ENCODE peak calls at places on chromosomes 2 and 18, in nine cellular contexts. S is stomach, M is HCT116, E is right lobe of liver, X is sigmoid colon, Q is prostate gland, G is erythroblast, Y is H1, R is IMR-90. I is an unnamed sample.

GRCh38 chr2:238938460-238939055 is 90.7 kb downstream of the TWIST2 start:
- DNase-seq in S (peak), M (no peak), E (no peak), X (peak), Q (no peak), G (no peak), Y (peak), R (peak), I (no peak)

GRCh38 chr2:207823865-207824264 is 54.2 kb upstream of the FZD5 start:
- DNase-seq in S (no peak), M (no peak), E (no peak), X (no peak), Q (no peak), G (no peak), Y (no peak), R (no peak), I (no peak)

GRCh38 chr2:230614913-230615332 is 97.7 kb upstream of the CAB39 start:
- DNase-seq in S (peak), M (no peak), E (no peak), X (no peak), Q (no peak), G (no peak), Y (peak), R (no peak), I (no peak)

GRCh38 chr2:109523536-109524361 is 90.0 kb downstream of the SEPTIN10 start:
- DNase-seq in S (no peak), M (no peak), E (peak), X (peak), Q (no peak), G (no peak), Y (no peak), R (no peak), I (no peak)

GRCh38 chr2:108921096-108922030 is 67.7 kb downstream of the EDAR start:
- DNase-seq in S (peak), M (no peak), E (no peak), X (peak), Q (no peak), G (no peak), Y (no peak), R (no peak), I (no peak)

GRCh38 chr2:58930541-58930940 is 689.4 kb upstream of the FANCL start:
- DNase-seq in S (no peak), M (no peak), E (no peak), X (no peak), Q (no peak), G (no peak), Y (no peak), R (peak), I (no peak)

GRCh38 chr2:181396575-181397062 is 60.6 kb upstream of the ITGA4 start:
- DNase-seq in S (no peak), M (no peak), E (no peak), X (no peak), Q (no peak), G (no peak), Y (no peak), R (no peak), I (no peak)

GRCh38 chr2:175552902-175553301 is 371.4 kb upstream of the ATP5MC3 start:
- DNase-seq in S (no peak), M (no peak), E (no peak), X (no peak), Q (no peak), G (no peak), Y (no peak), R (no peak), I (no peak)

GRCh38 chr18:50422286-50422898 is 47.5 kb downstream of the SKA1 start:
- DNase-seq in S (no peak), M (no peak), E (no peak), X (no peak), Q (no peak), G (no peak), Y (no peak), R (no peak), I (no peak)

GRCh38 chr2:66428986-66429612 is 5.8 kb upstream of the MEIS1 start:
- DNase-seq in S (no peak), M (peak), E (no peak), X (no peak), Q (peak), G (peak), Y (no peak), R (peak), I (peak)

GRCh38 chr2:166234112-166234846 is 106.5 kb upstream of the SCN1A start:
- DNase-seq in S (no peak), M (no peak), E (no peak), X (no peak), Q (no peak), G (no peak), Y (no peak), R (peak), I (no peak)

GRCh38 chr2:108942231-108943066 is 46.6 kb downstream of the EDAR start:
- DNase-seq in S (no peak), M (no peak), E (no peak), X (no peak), Q (no peak), G (no peak), Y (no peak), R (no peak), I (no peak)

GRCh38 chr2:178761759-178762371 is 45.4 kb downstream of the TTN start:
- DNase-seq in S (no peak), M (peak), E (no peak), X (no peak), Q (no peak), G (peak), Y (no peak), R (peak), I (no peak)

GRCh38 chr2:12738112-12738485 is 21.4 kb downstream of the TRIB2 start:
- DNase-seq in S (no peak), M (no peak), E (no peak), X (no peak), Q (no peak), G (no peak), Y (no peak), R (peak), I (peak)

GRCh38 chr18:59917422-59917821 is 17.6 kb downstream of the PMAIP1 start:
- DNase-seq in S (no peak), M (no peak), E (peak), X (no peak), Q (no peak), G (peak), Y (peak), R (peak), I (no peak)

GRCh38 chr2:72718906-72719305 is 106.9 kb downstream of the EXOC6B start:
- DNase-seq in S (no peak), M (no peak), E (no peak), X (no peak), Q (no peak), G (no peak), Y (no peak), R (no peak), I (no peak)

GRCh38 chr2:112173646-112174319 is 35.6 kb downstream of the FBLN7 start:
- DNase-seq in S (no peak), M (no peak), E (no peak), X (no peak), Q (no peak), G (no peak), Y (no peak), R (no peak), I (no peak)

GRCh38 chr2:240132651-240132980 is 3.5 kb downstream of the COPS9 start:
- DNase-seq in S (no peak), M (no peak), E (no peak), X (no peak), Q (no peak), G (no peak), Y (no peak), R (no peak), I (no peak)

GRCh38 chr2:68749345-68749744 is 14.7 kb downstream of the ARHGAP25 start:
- DNase-seq in S (no peak), M (no peak), E (no peak), X (no peak), Q (no peak), G (no peak), Y (peak), R (no peak), I (no peak)

GRCh38 chr2:82636411-82637020 is 1822.6 kb downstream of the SUCLG1 start:
- DNase-seq in S (no peak), M (no peak), E (no peak), X (no peak), Q (no peak), G (peak), Y (no peak), R (no peak), I (peak)

GRCh38 chr2:232026941-232027340 is 65.4 kb downstream of the DIS3L2 start:
- DNase-seq in S (no peak), M (no peak), E (no peak), X (no peak), Q (no peak), G (no peak), Y (no peak), R (no peak), I (no peak)

GRCh38 chr2:209960676-209961630 is 41.5 kb upstream of the RPE start:
- DNase-seq in S (peak), M (peak), E (no peak), X (no peak), Q (peak), G (peak), Y (peak), R (peak), I (peak)

GRCh38 chr2:8737571-8738175 is 55.8 kb downstream of the ID2 start:
- DNase-seq in S (no peak), M (no peak), E (no peak), X (no peak), Q (no peak), G (peak), Y (no peak), R (peak), I (no peak)

GRCh38 chr2:11980809-11981208 is 234.4 kb downstream of the LPIN1 start:
- DNase-seq in S (no peak), M (no peak), E (no peak), X (no peak), Q (no peak), G (no peak), Y (no peak), R (no peak), I (no peak)

GRCh38 chr2:47181176-47181575 is 26.1 kb upstream of the STPG4 start:
- DNase-seq in S (no peak), M (no peak), E (no peak), X (no peak), Q (no peak), G (no peak), Y (no peak), R (no peak), I (no peak)

DNA sequence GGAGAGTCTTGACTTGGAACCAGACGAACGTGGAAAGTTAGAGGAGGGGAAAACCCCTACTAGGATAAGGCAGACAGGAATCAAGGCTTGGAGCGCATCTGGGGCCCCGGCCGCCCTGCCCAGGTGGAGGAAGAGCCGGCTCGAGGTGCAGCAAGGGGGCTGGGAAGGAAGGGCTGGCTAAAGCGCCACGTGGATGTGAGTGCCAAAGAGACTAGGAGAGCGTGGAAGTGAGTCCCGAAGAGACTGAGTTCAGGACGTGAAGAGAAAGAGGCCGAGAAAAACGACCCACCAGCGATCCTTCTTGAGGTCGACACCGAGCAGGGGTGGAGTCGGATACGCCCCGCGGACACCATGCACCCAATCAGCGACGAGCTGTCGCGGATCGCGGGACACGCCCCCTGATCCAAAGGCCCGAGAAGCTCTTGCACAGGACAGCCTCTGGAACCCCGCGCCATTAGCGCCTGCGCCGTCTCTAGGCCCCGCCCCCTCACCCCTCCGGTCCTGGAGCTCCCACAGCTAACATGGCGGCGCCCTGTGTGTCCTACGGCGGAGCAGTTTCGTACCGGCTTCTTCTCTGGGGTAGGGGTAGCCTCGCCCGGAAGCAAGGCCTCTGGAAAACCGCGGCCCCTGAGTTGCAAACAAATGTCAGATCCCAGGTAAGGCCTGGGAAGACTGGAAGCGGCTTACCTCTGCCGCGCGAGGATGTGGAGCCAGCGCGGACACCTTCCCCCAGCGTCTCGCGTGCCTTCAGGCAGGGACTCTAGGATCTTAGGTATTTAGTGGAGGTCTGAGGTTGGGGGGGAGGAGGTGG is at the start of gene MRPS9:
- DNase-seq in S (peak), M (peak), E (peak), X (peak), Q (peak), G (peak), Y (peak), R (peak), I (peak)
- TF ChIP-seq POLR2A in S (no peak), M (peak), E (peak), X (peak), Q (peak), G (peak), Y (no peak), R (peak), I (peak)

GRCh38 chr2:127387655-127388422 is at the start of gene MAP3K2:
- DNase-seq in S (peak), M (peak), E (peak), X (peak), Q (peak), G (peak), Y (peak), R (peak), I (peak)
- TF ChIP-seq POLR2A in S (peak), M (peak), E (peak), X (peak), Q (peak), G (peak), Y (peak), R (peak), I (peak)

GRCh38 chr2:134230885-134231284 is 23.0 kb upstream of the MGAT5 start:
- DNase-seq in S (no peak), M (no peak), E (no peak), X (no peak), Q (no peak), G (no peak), Y (no peak), R (no peak), I (no peak)

GRCh38 chr2:134229540-134229939 is 24.3 kb upstream of the MGAT5 start:
- DNase-seq in S (no peak), M (no peak), E (no peak), X (no peak), Q (no peak), G (no peak), Y (no peak), R (no peak), I (no peak)

GRCh38 chr2:134227666-134228065 is 26.2 kb upstream of the MGAT5 start:
- DNase-seq in S (no peak), M (no peak), E (no peak), X (no peak), Q (no peak), G (no peak), Y (no peak), R (no peak), I (no peak)

GRCh38 chr2:134226561-134226960 is 27.3 kb upstream of the MGAT5 start:
- DNase-seq in S (no peak), M (no peak), E (no peak), X (no peak), Q (no peak), G (no peak), Y (no peak), R (no peak), I (no peak)

GRCh38 chr2:134228493-134228903 is 25.4 kb upstream of the MGAT5 start:
- DNase-seq in S (no peak), M (no peak), E (no peak), X (no peak), Q (no peak), G (peak), Y (no peak), R (no peak), I (no peak)
- TF ChIP-seq POLR2A in S (no peak), M (no peak), E (no peak), X (no peak), Q (no peak), G (no peak), Y (no peak), R (no peak), I (no peak)

GRCh38 chr2:54115284-54116137 is at the start of gene ACYP2:
- DNase-seq in S (peak), M (peak), E (peak), X (peak), Q (peak), G (peak), Y (peak), R (peak), I (peak)
- TF ChIP-seq POLR2A in S (no peak), M (peak), E (peak), X (peak), Q (peak), G (peak), Y (peak), R (peak), I (peak)

GRCh38 chr18:12657849-12658829 is at the start of gene SPIRE1:
- DNase-seq in S (peak), M (no peak), E (peak), X (peak), Q (peak), G (peak), Y (peak), R (peak), I (peak)

GRCh38 chr18:12656671-12657047 is 1.2 kb downstream of the SPIRE1 start:
- DNase-seq in S (no peak), M (no peak), E (no peak), X (no peak), Q (no peak), G (peak), Y (no peak), R (peak), I (peak)

GRCh38 chr18:12659904-12660605 is 2.1 kb upstream of the SPIRE1 start:
- DNase-seq in S (peak), M (peak), E (no peak), X (no peak), Q (peak), G (peak), Y (no peak), R (peak), I (peak)

GRCh38 chr18:12654971-12655370 is 2.9 kb downstream of the SPIRE1 start:
- DNase-seq in S (no peak), M (no peak), E (no peak), X (no peak), Q (no peak), G (no peak), Y (no peak), R (no peak), I (no peak)

GRCh38 chr18:12657048-12657848 is 659 bp downstream of the SPIRE1 start:
- DNase-seq in S (peak), M (no peak), E (peak), X (peak), Q (peak), G (peak), Y (peak), R (peak), I (peak)
- TF ChIP-seq POLR2A in S (no peak), M (no peak), E (no peak), X (no peak), Q (peak), G (no peak), Y (no peak), R (peak), I (peak)

GRCh38 chr2:144505245-144505801 is 14.6 kb downstream of the ZEB2 start:
- DNase-seq in S (no peak), M (no peak), E (no peak), X (no peak), Q (no peak), G (peak), Y (no peak), R (no peak), I (no peak)
- TF ChIP-seq POLR2A in S (no peak), M (no peak), E (no peak), X (no peak), Q (no peak), G (no peak), Y (no peak), R (no peak), I (no peak)

DNA sequence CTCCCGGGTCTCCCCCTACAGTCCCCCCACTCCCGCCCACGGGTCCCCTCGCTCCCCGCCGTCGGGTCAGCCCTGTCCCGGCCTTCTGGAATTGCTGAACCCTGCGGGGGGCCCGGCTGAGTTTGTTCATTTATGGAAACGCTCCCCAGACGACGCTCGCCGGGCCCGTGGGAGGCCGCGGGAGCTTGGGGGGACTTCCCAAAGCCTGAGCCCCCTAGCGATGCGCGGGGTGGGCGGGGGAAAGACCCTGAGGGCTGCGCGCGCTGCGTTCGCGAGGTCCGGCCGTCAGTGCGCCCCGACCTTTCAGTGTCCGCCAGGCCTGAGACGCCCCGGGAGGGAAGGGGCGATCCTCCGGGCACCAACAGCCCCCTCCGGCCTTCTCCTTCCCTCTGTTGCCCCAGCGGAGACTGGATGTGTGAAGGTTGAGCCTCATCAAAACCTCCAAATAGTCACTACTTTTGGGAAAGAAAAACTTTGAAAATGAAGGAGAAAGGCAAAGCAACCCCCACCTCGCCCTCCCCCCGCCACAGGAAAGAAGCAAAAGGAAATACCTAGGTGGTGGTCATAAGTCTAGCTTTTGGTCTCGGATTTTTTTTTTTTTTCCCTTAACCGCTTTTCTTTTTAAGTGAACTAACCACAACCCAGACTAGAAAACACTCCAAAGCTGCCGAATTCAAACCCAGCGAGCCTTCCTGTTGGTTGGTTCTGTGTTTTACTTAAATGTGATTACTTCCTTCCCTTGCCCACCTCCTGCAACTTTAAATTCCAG is 509 bp upstream of the CYS1 start:
- DNase-seq in S (no peak), M (no peak), E (no peak), X (peak), Q (no peak), G (no peak), Y (no peak), R (no peak), I (no peak)
- TF ChIP-seq POLR2A in S (no peak), M (no peak), E (no peak), X (no peak), Q (no peak), G (no peak), Y (no peak), R (no peak), I (no peak)

GRCh38 chr2:219215871-219216536 is 2.8 kb downstream of the ABCB6 start:
- DNase-seq in S (no peak), M (no peak), E (no peak), X (no peak), Q (no peak), G (no peak), Y (no peak), R (no peak), I (no peak)
- TF ChIP-seq POLR2A in S (no peak), M (no peak), E (no peak), X (no peak), Q (no peak), G (no peak), Y (no peak), R (no peak), I (no peak)